ENCODE peak calls at places on chromosomes 11 and 22, in ten cellular contexts. L is endothelial cell, P is uterus, Y is PC-3, Z is astrocyte of the spinal cord, T is PC-9, X is retinal pigment epithelial cell, I is nephron progenitor cell, S is IMR-90, W is MCF 10A. G is an unnamed sample.

GRCh38 chr22:37457093-37457893 is 28.9 kb downstream of the MFNG start:
- DNase-seq in S (peak), X (no peak), P (peak), I (peak), Z (peak), Y (peak), T (peak), W (peak), L (peak), G (peak)

GRCh38 chr11:61362542-61362875 is 335 bp downstream of the TMEM138 start:
- DNase-seq in Z (peak), X (peak), T (no peak), S (peak), P (no peak), I (peak), L (peak), Y (peak), W (no peak), G (no peak)

GRCh38 chr11:87740968-87741367 is 434.3 kb downstream of the RAB38 start:
- DNase-seq in Z (no peak), X (no peak), S (no peak), I (no peak), L (no peak), T (no peak), P (no peak), W (no peak), Y (no peak), G (no peak)

GRCh38 chr22:19631899-19632670 is 82.2 kb upstream of the SEPTIN5 start:
- DNase-seq in X (peak), P (no peak), I (peak), W (peak), Y (peak), Z (peak), L (peak), T (peak), S (peak), G (no peak)

GRCh38 chr11:126307706-126308105 is 3.8 kb downstream of the DCPS start:
- DNase-seq in P (no peak), L (peak), T (no peak), Y (peak), W (peak), S (peak), X (no peak), I (peak), Z (peak), G (no peak)

GRCh38 chr22:37822079-37822833 is 926 bp upstream of the GALR3 start:
- DNase-seq in I (peak), P (no peak), X (no peak), S (no peak), Z (no peak), T (no peak), L (no peak), W (no peak), Y (no peak), G (no peak)

GRCh38 chr11:8098361-8098760 is 17.4 kb downstream of the TUB start:
- DNase-seq in X (no peak), T (no peak), I (no peak), S (peak), Z (no peak), L (no peak), P (no peak), W (no peak), Y (peak), G (peak)

GRCh38 chr22:27241430-27242110 is 560.0 kb downstream of the MN1 start:
- DNase-seq in X (peak), S (no peak), T (no peak), Y (no peak), Z (peak), P (no peak), I (peak), W (no peak), L (no peak), G (no peak)

GRCh38 chr11:104534268-104534667 is 364.0 kb downstream of the CASP12 start:
- DNase-seq in W (peak), I (no peak), X (peak), S (peak), P (no peak), T (no peak), Z (peak), L (no peak), Y (peak), G (no peak)

GRCh38 chr22:45895436-45896152 is 81.4 kb downstream of the WNT7B start:
- DNase-seq in S (no peak), X (no peak), T (no peak), Y (no peak), P (no peak), I (no peak), Z (no peak), W (no peak), L (no peak), G (no peak)

GRCh38 chr11:61752117-61752924 is at the start of gene MYRF:
- DNase-seq in I (peak), T (peak), S (peak), X (no peak), Y (peak), P (peak), Z (no peak), W (no peak), L (peak), G (no peak)

GRCh38 chr22:29663230-29663826 is 56.5 kb upstream of the CABP7 start:
- DNase-seq in X (no peak), S (peak), L (no peak), Y (no peak), W (no peak), I (no peak), Z (peak), T (no peak), P (no peak), G (no peak)

GRCh38 chr11:54558407-54558806 is 45.4 kb downstream of the OR4C46 start:
- DNase-seq in L (no peak), X (no peak), P (no peak), Y (no peak), S (no peak), W (no peak), Z (peak), T (no peak), I (no peak), G (no peak)

GRCh38 chr22:30828187-30829155 is 133.8 kb downstream of the OSBP2 start:
- DNase-seq in I (no peak), S (no peak), W (no peak), P (no peak), T (no peak), X (no peak), L (no peak), Y (no peak), Z (no peak), G (no peak)

GRCh38 chr11:131579932-131580387 is 209.5 kb downstream of the NTM start:
- DNase-seq in L (peak), Z (peak), I (peak), W (no peak), T (peak), S (peak), P (no peak), Y (peak), X (no peak), G (no peak)

GRCh38 chr11:73414977-73415492 is 38.8 kb downstream of the RELT start:
- DNase-seq in I (no peak), P (no peak), S (peak), L (no peak), Y (no peak), X (no peak), T (no peak), W (no peak), Z (peak), G (no peak)

GRCh38 chr22:43289976-43290663 is 53.1 kb downstream of the SCUBE1 start:
- DNase-seq in T (no peak), W (peak), Z (peak), S (peak), P (peak), I (no peak), Y (no peak), L (no peak), X (no peak), G (peak)

GRCh38 chr22:26589845-26590524 is at the start of gene TPST2:
- DNase-seq in P (peak), S (peak), W (peak), I (peak), X (no peak), Z (peak), T (peak), Y (peak), L (peak), G (peak)

GRCh38 chr22:23216331-23217170 is 36.2 kb downstream of the BCR start:
- DNase-seq in P (no peak), T (no peak), Z (no peak), L (no peak), Y (no peak), X (no peak), W (peak), I (no peak), S (no peak), G (no peak)

GRCh38 chr11:8693010-8693551 is 10.5 kb downstream of the RPL27A start:
- DNase-seq in Y (no peak), I (no peak), T (no peak), P (peak), X (no peak), S (peak), W (no peak), L (no peak), Z (no peak), G (no peak)

GRCh38 chr11:64996710-64997380 is at the start of gene BATF2:
- DNase-seq in L (peak), W (peak), X (no peak), I (peak), P (peak), Z (peak), T (peak), S (peak), Y (peak), G (peak)

GRCh38 chr11:66491315-66491935 is 11.2 kb downstream of the DPP3 start:
- DNase-seq in Y (no peak), S (no peak), T (no peak), Z (no peak), L (peak), I (peak), W (no peak), X (no peak), P (no peak), G (no peak)
- TF ChIP-seq CTCF in Y (peak), S (peak), T (peak), Z (peak), L (peak), I (peak), W (peak), X (peak), P (no peak), G (no peak)

GRCh38 chr11:123885570-123885969 is at the start of gene TMEM225:
- DNase-seq in Y (no peak), I (no peak), T (no peak), Z (no peak), W (no peak), S (no peak), X (no peak), L (no peak), P (no peak), G (no peak)

GRCh38 chr11:123880912-123881311 is 4.6 kb downstream of the TMEM225 start:
- DNase-seq in X (no peak), Z (no peak), L (no peak), S (no peak), T (no peak), I (no peak), Y (no peak), P (no peak), W (no peak), G (no peak)
- TF ChIP-seq CTCF in X (no peak), Z (no peak), L (no peak), S (no peak), T (no peak), I (no peak), Y (no peak), P (no peak), W (no peak), G (no peak)

GRCh38 chr11:1771273-1771672 is 7.5 kb upstream of the CTSD start:
- DNase-seq in P (no peak), I (no peak), W (no peak), L (no peak), S (no peak), X (no peak), Y (no peak), Z (no peak), T (no peak), G (peak)
- TF ChIP-seq CTCF in P (no peak), I (no peak), W (no peak), L (no peak), S (no peak), X (no peak), Y (no peak), Z (no peak), T (no peak), G (no peak)

DNA sequence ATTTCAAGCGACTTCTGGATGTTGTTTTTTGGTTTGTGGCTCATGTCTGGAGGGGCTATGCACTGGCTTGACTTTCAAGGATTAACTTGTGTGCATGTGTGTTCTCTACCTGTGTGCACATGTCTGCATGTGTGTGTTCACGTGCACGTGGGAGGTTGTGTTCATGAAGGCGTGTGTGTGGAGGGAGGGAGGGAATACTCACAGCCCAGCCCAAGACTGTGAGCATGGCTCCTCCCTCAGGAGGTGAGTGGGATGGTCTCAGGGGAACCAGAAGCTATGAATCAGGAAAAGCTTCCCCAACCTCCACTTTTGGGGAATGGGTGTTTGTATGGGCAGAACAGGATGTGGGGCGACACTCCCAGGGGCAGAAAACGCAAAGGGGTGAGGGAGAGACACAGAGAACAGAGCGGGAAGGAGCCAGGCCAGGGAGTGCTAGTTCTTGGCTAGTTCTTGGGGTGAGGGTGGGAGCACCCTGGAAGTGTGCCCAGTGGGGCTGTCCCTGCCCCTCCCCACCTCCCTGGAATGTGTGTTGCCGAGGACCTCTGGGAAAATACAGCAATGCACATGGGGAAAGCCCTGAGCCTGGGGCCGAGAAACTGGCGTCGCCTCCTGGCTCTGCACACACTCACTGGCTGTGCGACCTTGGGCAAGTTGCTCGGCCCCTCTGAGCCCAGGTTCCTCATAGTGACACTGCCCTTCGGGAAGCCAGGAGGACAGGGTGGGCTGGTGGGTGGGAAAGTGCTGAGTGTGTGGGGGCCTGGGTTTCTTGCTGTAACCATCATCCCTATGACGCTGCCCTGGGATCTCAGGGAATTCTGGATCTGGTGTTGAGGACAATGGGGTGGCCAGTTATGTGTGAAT is 16.9 kb upstream of the ALX4 start:
- DNase-seq in P (no peak), W (peak), T (peak), I (no peak), S (no peak), Z (no peak), Y (no peak), L (no peak), X (no peak), G (no peak)
- TF ChIP-seq CTCF in P (no peak), W (no peak), T (no peak), I (no peak), S (peak), Z (peak), Y (no peak), L (no peak), X (peak), G (no peak)

G was measured in lower leg skin.